ENCODE peak calls at places on chromosomes 16 and 17, in eight cellular contexts. M, J, C, X, E, S, D and Y are unnamed samples.

GRCh38 chr17:48995332-48995870 is 1.8 kb upstream of the IGF2BP1 start:
- DNase-seq in M (no peak), J (no peak), C (no peak), X (peak; percentile 85), E (peak; percentile 24), S (no peak), D (no peak), Y (peak; percentile 84)

GRCh38 chr16:66357523-66357928 is 9.0 kb upstream of the CDH5 start:
- DNase-seq in M (peak; percentile 53), J (peak; percentile 59), C (peak; percentile 83), X (peak; percentile 75), E (peak; percentile 49), S (peak; percentile 78), D (peak; percentile 41), Y (peak; percentile 52)

GRCh38 chr17:32882734-32883133 is 5.8 kb upstream of the MYO1D start:
- DNase-seq in M (no peak), J (no peak), C (no peak), X (no peak), E (no peak), S (no peak), D (no peak), Y (no peak)

GRCh38 chr17:51636291-51636690 is 375.9 kb downstream of the UTP18 start:
- DNase-seq in M (no peak), J (no peak), C (no peak), X (peak; percentile 11), E (no peak), S (no peak), D (no peak), Y (no peak)

GRCh38 chr17:51869387-51869786 is 289.1 kb downstream of the CA10 start:
- DNase-seq in M (no peak), J (no peak), C (no peak), X (peak; percentile 84), E (peak; percentile 19), S (no peak), D (no peak), Y (no peak)

GRCh38 chr17:36468903-36469635 is 17.4 kb upstream of the ZNHIT3 start:
- DNase-seq in M (no peak), J (no peak), C (no peak), X (peak; percentile 8), E (no peak), S (no peak), D (no peak), Y (peak; percentile 16)

GRCh38 chr16:49855280-49855821 is 561 bp downstream of the ZNF423 start:
- DNase-seq in M (peak; percentile 82), J (no peak), C (peak; percentile 36), X (peak; percentile 96), E (peak; percentile 65), S (peak; percentile 90), D (peak; percentile 70), Y (peak; percentile 90)

GRCh38 chr17:14552311-14552710 is 251.4 kb downstream of the HS3ST3B1 start:
- DNase-seq in M (no peak), J (no peak), C (no peak), X (no peak), E (no peak), S (no peak), D (no peak), Y (no peak)

GRCh38 chr16:12089492-12090161 is 113.1 kb downstream of the SNX29 start:
- DNase-seq in M (peak; percentile 33), J (no peak), C (peak; percentile 51), X (peak; percentile 50), E (peak; percentile 63), S (peak; percentile 21), D (no peak), Y (no peak)

GRCh38 chr17:61997649-61998048 is 67.4 kb downstream of the MED13 start:
- DNase-seq in M (no peak), J (no peak), C (no peak), X (no peak), E (no peak), S (no peak), D (no peak), Y (no peak)

GRCh38 chr16:28915181-28915580 is 9.9 kb downstream of the RABEP2 start:
- DNase-seq in M (no peak), J (no peak), C (peak; percentile 32), X (no peak), E (no peak), S (no peak), D (no peak), Y (no peak)

GRCh38 chr16:58196898-58197313 is 1.0 kb downstream of the CSNK2A2 start:
- DNase-seq in M (no peak), J (no peak), C (no peak), X (peak; percentile 19), E (peak; percentile 21), S (no peak), D (no peak), Y (no peak)

GRCh38 chr17:56597495-56597990 is 4.0 kb downstream of the NOG start:
- DNase-seq in M (no peak), J (no peak), C (no peak), X (peak; percentile 81), E (no peak), S (no peak), D (no peak), Y (no peak)

GRCh38 chr16:79560923-79561322 is 39.6 kb downstream of the MAF start:
- DNase-seq in M (no peak), J (no peak), C (no peak), X (no peak), E (no peak), S (no peak), D (no peak), Y (no peak)

GRCh38 chr16:47311738-47312505 is 148.9 kb downstream of the ITFG1 start:
- DNase-seq in M (no peak), J (peak; percentile 38), C (no peak), X (peak; percentile 20), E (peak; percentile 49), S (no peak), D (no peak), Y (no peak)

GRCh38 chr17:1111599-1112443 is 68.0 kb downstream of the ABR start:
- DNase-seq in M (no peak), J (no peak), C (no peak), X (no peak), E (no peak), S (peak; percentile 56), D (no peak), Y (no peak)

GRCh38 chr17:32519769-32520701 is 33.2 kb downstream of the CDK5R1 start:
- DNase-seq in M (no peak), J (no peak), C (no peak), X (peak; percentile 52), E (no peak), S (peak; percentile 26), D (no peak), Y (peak; percentile 63)

GRCh38 chr16:49465661-49466528 is 92.3 kb downstream of the C16orf78 start:
- DNase-seq in M (no peak), J (no peak), C (no peak), X (no peak), E (no peak), S (no peak), D (no peak), Y (no peak)

GRCh38 chr16:30533146-30533522 is 1.5 kb downstream of the ZNF747 start:
- DNase-seq in M (no peak), J (no peak), C (no peak), X (no peak), E (no peak), S (no peak), D (no peak), Y (no peak)

GRCh38 chr16:30535106-30535776 is 583 bp upstream of the ZNF747 start:
- DNase-seq in M (no peak), J (no peak), C (peak; percentile 1), X (peak; percentile 41), E (peak; percentile 59), S (no peak), D (no peak), Y (no peak)

GRCh38 chr16:30535777-30536190 is 1.1 kb upstream of the ZNF747 start:
- DNase-seq in M (peak; percentile 72), J (peak; percentile 61), C (peak; percentile 55), X (peak; percentile 82), E (peak; percentile 82), S (peak; percentile 67), D (peak; percentile 52), Y (peak; percentile 80)

GRCh38 chr16:30533748-30534367 is 800 bp downstream of the ZNF747 start:
- DNase-seq in M (no peak), J (no peak), C (no peak), X (peak; percentile 17), E (peak; percentile 45), S (no peak), D (no peak), Y (no peak)

GRCh38 chr16:30534368-30535105 is at the start of gene ZNF747:
- DNase-seq in M (peak; percentile 93), J (peak; percentile 72), C (peak; percentile 54), X (peak; percentile 95), E (peak; percentile 94), S (peak; percentile 94), D (peak; percentile 85), Y (peak; percentile 93)
- TF ChIP-seq CTCF in M (no peak), J (peak; percentile 29), C (no peak), X (peak; percentile 17), E (no peak), S (no peak), D (peak; percentile 48), Y (no peak)

GRCh38 chr17:74432484-74433391 is 850 bp downstream of the GPRC5C start:
- DNase-seq in M (no peak), J (no peak), C (no peak), X (peak; percentile 69), E (no peak), S (no peak), D (no peak), Y (no peak)
- H3K27ac ChIP-seq in M (peak overlapping the region; percentile 93), J (no peak overlapping the region), C (no peak overlapping the region), X (no peak overlapping the region), E (no peak overlapping the region), S (peak overlapping the region; percentile 96), D (peak overlapping the region; percentile 90), Y (no peak overlapping the region)

DNA sequence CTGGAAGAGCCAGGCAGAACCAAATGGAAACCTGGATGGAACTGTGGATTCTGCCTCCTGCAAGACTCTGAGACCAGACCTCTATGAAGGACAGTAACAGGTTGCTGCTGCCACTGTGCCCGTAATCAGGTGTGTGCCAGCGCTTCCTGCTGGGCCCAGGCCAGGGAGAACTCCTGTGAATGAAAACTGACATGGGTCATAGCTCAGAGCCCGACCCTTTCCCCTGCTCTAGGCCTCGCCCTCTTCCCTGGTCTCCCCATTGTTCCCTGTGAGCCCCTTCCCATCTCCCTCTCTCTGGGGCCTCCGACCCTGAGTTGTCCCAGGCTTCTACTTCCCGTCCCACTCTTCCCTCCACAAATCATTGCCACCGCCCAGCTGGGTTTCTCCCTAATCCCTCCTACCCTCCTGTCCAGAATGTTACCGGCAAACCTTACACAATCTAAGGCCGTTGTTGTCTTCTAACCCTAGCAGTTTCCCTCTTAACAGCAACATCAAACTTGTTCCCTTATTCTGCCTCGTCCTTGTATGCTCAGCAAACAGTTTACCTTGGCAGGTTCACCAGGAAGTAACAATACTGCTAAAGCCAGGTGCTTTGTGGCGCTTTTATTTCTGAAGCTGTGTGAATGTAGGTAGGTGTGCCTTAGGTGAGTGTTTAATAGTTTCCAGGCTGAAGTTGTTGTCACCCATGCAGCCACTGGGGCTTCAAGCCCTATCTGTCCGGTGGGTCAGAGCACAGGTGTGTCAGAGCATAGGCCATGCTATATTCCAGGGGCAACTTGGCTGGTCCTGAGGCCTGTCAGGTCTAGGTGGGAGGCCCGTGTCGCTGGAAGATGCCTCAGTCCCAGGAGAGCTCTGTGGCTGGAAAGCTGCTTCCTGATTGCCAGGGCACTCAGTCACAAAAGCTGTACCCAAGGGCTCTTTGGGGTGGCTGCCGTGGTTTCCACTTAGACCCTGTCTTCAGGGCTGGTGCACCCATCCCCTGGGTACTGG is 32.0 kb downstream of the SMPD3 start:
- DNase-seq in M (no peak), J (peak; percentile 85), C (no peak), X (no peak), E (no peak), S (no peak), D (no peak), Y (peak; percentile 14)
- H3K4me3 ChIP-seq in M (no peak overlapping the region), J (no peak overlapping the region), C (no peak overlapping the region), X (no peak overlapping the region), E (no peak overlapping the region), S (no peak overlapping the region), D (no peak overlapping the region), Y (no peak overlapping the region)

GRCh38 chr17:67157732-67158639 is 87.0 kb downstream of the HELZ start:
- DNase-seq in M (no peak), J (no peak), C (peak; percentile 41), X (peak; percentile 9), E (peak; percentile 39), S (no peak), D (no peak), Y (peak; percentile 50)
- TF ChIP-seq CTCF in M (no peak), J (peak; percentile 46), C (peak; percentile 57), X (peak; percentile 18), E (peak; percentile 61), S (peak; percentile 40), D (no peak), Y (peak; percentile 75)